ENCODE peak calls at places on chromosomes 16 and 17, in eight cellular contexts. J, Z, I, W, D, E, Y and B are unnamed samples.
A peak's percentile ranks its signal among the peaks of the same experiment; 100 is the strongest.

GRCh38 chr16:89720520-89720858 is 209 bp downstream of the VPS9D1 start:
- DNase-seq in J (peak; percentile 42), Z (peak; percentile 61), I (peak; percentile 48), W (no peak), D (no peak), E (no peak), Y (no peak), B (peak; percentile 73)

GRCh38 chr16:77432264-77432663 is 2.6 kb downstream of the ADAMTS18 start:
- DNase-seq in J (no peak), Z (no peak), I (no peak), W (no peak), D (no peak), E (no peak), Y (no peak), B (no peak)

GRCh38 chr17:29769225-29769624 is 146.5 kb upstream of the CORO6 start:
- DNase-seq in J (no peak), Z (no peak), I (no peak), W (no peak), D (no peak), E (no peak), Y (no peak), B (no peak)

GRCh38 chr17:77124192-77124908 is 16.4 kb upstream of the SEC14L1 start:
- DNase-seq in J (no peak), Z (no peak), I (no peak), W (no peak), D (no peak), E (peak; percentile 68), Y (no peak), B (no peak)

GRCh38 chr17:45311762-45312476 is 4.9 kb downstream of the MAP3K14 start:
- DNase-seq in J (no peak), Z (peak; percentile 42), I (peak; percentile 75), W (peak; percentile 58), D (peak; percentile 59), E (peak; percentile 94), Y (peak; percentile 52), B (no peak)

GRCh38 chr17:61384384-61385090 is 15.1 kb upstream of the TBX2 start:
- DNase-seq in J (no peak), Z (no peak), I (no peak), W (no peak), D (no peak), E (no peak), Y (no peak), B (no peak)

GRCh38 chr17:64002658-64003525 is 4.7 kb downstream of the PRR29 start:
- DNase-seq in J (no peak), Z (no peak), I (no peak), W (no peak), D (no peak), E (no peak), Y (no peak), B (no peak)

GRCh38 chr17:35372846-35373531 is 432 bp downstream of the SLFN11 start:
- DNase-seq in J (no peak), Z (no peak), I (no peak), W (no peak), D (no peak), E (no peak), Y (no peak), B (peak; percentile 35)

GRCh38 chr16:49274936-49275730 is 6.5 kb downstream of the CBLN1 start:
- DNase-seq in J (peak; percentile 16), Z (no peak), I (no peak), W (no peak), D (no peak), E (no peak), Y (no peak), B (peak; percentile 23)

GRCh38 chr16:57194512-57194911 is 8.4 kb downstream of the RSPRY1 start:
- DNase-seq in J (no peak), Z (no peak), I (no peak), W (no peak), D (no peak), E (peak; percentile 71), Y (no peak), B (no peak)

GRCh38 chr17:7729841-7730240 is 12.3 kb downstream of the DNAH2 start:
- DNase-seq in J (no peak), Z (no peak), I (no peak), W (no peak), D (no peak), E (no peak), Y (no peak), B (no peak)

GRCh38 chr17:10061131-10061581 is 137.2 kb downstream of the GAS7 start:
- DNase-seq in J (no peak), Z (no peak), I (no peak), W (no peak), D (no peak), E (no peak), Y (no peak), B (no peak)